ENCODE peak calls at places on chromosomes 11 and 22, in four cellular contexts. G is A549, R is SK-N-SH, W is GM12878. B is an unnamed sample.

GRCh38 chr22:36395922-36396321 is 8.2 kb upstream of the MYH9 start:
- DNase-seq in G (peak), R (peak), W (no peak), B (peak)

GRCh38 chr22:18091916-18092526 is 14.2 kb downstream of the PEX26 start:
- DNase-seq in G (peak), R (no peak), W (no peak), B (peak)

GRCh38 chr11:76627541-76628082 is 42.9 kb downstream of the LRRC32 start:
- DNase-seq in G (no peak), R (no peak), W (no peak), B (no peak)

GRCh38 chr11:68354181-68354872 is 41.9 kb downstream of the LRP5 start:
- DNase-seq in G (peak), R (no peak), W (no peak), B (no peak)

GRCh38 chr11:18745251-18745650 is 19.3 kb upstream of the IGSF22 start:
- DNase-seq in G (no peak), R (no peak), W (no peak), B (no peak)

GRCh38 chr11:10352911-10353550 is 48.2 kb downstream of the ADM start:
- DNase-seq in G (no peak), R (no peak), W (no peak), B (no peak)

GRCh38 chr11:63534895-63535461 is 1.6 kb upstream of the PLAAT4 start:
- DNase-seq in G (no peak), R (no peak), W (peak), B (no peak)

GRCh38 chr11:83649468-83649915 is 363.3 kb upstream of the CCDC90B start:
- DNase-seq in G (no peak), R (no peak), W (no peak), B (no peak)

GRCh38 chr11:122180435-122180834 is 64.4 kb upstream of the BLID start:
- DNase-seq in G (peak), R (no peak), W (no peak), B (no peak)

GRCh38 chr11:16194566-16194965 is 161.8 kb downstream of the SOX6 start:
- DNase-seq in G (no peak), R (no peak), W (no peak), B (no peak)

GRCh38 chr11:75302346-75302745 is 49.1 kb downstream of the ARRB1 start:
- DNase-seq in G (no peak), R (peak), W (no peak), B (no peak)

GRCh38 chr22:43257549-43257948 is 70.6 kb upstream of the TTLL12 start:
- DNase-seq in G (no peak), R (no peak), W (no peak), B (no peak)

GRCh38 chr11:67316882-67317364 is 13.6 kb downstream of the SSH3 start:
- DNase-seq in G (no peak), R (no peak), W (no peak), B (no peak)
- TF ChIP-seq PBX3 in G (no peak), R (no peak), W (no peak), B (no peak)

DNA sequence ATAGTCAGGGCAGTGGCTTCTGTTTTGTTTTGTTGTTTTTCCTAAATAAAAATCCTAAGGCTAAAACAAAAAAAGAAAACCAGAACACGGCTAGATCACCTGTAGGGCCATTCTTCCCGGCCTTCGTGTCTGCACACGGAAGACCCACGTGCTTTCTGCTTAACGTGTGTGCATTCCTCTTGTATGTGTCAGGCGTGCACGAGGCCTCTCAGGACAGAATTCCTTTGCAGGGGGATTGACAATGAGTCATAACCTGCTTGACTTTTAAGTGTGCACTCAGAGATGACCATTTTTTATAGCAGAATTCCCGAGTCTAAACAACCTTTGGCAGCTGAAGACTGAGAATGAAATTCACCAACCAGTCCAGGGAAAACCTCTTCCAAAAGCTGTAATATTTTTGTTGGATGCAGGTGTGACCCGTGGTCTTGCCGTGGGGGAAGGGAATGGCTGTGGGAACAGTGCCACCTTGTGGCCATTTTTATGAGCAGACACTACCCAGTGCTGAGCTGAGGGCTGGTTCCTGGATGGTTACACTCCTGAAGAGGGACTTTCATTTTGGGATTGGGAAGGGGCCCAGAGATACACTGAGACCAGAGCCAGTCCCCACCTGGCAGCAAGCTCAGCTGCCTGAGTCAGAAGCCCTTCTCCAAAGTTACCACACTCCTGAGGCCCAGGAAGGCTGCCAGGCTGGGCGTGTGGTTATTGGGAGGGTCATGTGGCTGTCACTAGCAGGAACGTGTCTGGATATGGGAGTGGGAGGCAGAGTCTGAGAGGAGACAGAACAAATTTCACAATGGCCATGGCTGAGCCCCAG is 35.7 kb upstream of the DKK3 start:
- DNase-seq in G (peak), R (peak), W (no peak), B (peak)
- TF ChIP-seq PBX3 in G (no peak), R (peak), W (no peak), B (no peak)

GRCh38 chr11:95977534-95978174 is 53.7 kb upstream of the MTMR2 start:
- DNase-seq in G (peak), R (no peak), W (no peak), B (peak)
- TF ChIP-seq PBX3 in G (no peak), R (no peak), W (no peak), B (no peak)

DNA sequence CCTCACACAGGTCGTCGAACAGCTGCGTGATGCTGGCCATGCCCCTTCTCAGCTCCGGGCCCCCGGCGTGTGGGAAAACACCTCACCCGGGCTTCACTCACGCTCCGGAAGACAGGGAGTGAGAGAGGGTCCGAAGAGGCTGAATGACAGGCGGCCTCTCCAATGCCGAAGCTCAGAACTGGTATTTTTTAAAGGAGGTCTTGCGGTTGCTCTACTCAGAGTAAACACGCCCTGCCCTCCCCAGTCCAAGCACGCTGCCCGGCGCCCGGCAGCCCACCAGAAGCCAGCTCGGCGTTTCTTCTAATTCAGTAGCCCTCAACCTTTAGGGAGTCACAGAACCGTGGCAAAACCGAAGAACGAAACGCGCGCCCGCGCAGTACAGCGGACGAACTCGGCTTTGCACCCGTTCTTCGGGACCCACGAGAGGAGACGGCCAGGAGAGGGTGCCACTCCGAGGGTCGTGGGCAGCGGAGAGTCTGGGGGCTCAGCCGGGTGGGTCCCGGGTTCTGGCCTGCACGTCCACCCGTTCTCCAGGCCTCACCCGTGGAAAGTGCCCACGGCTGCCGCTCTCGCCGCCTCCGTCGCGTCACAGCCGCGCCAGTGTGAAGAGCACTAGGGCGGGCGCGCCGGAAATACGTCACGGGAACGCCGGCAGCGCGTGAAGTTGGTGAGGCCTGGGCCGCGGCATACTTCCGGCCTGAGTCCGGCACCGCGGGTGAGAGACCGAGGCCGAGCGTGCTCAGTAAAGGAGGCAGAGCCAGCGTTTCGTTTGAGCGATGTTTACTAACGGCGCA is at the start of gene TUBGCP6:
- DNase-seq in G (peak), R (peak), W (peak), B (peak)
- TF ChIP-seq PBX3 in G (peak), R (peak), W (peak), B (no peak)

B was measured in HepG2.